ENCODE peak calls at places on chromosomes 12 and 14, in eight cellular contexts. D is trophoblast cell; B is WTC11; G is T-helper 9 cell; V is RWPE1; Z is lower lobe of right lung; J is PC-3; W is activated T-helper 9 cell treated with anti-CD3 and anti-CD28 coated beads, Interleukin-2, amount 50 U/mL, for 16 hours. N is an unnamed sample.

GRCh38 chr12:49335955-49336644 is 888 bp downstream of the C1QL4 start:
- DNase-seq in D (no peak), B (no peak), G (no peak), V (no peak), Z (no peak), J (no peak), W (no peak), N (no peak)

GRCh38 chr12:88836156-88836555 is 255.9 kb upstream of the KITLG start:
- DNase-seq in D (peak), B (no peak), G (no peak), V (no peak), Z (no peak), J (peak), W (no peak), N (no peak)

GRCh38 chr14:103391048-103391447 is 5.8 kb downstream of the MARK3 start:
- DNase-seq in D (peak), B (no peak), G (peak), V (peak), Z (no peak), J (peak), W (no peak), N (peak)

GRCh38 chr14:100554082-100554677 is 33.0 kb downstream of the BEGAIN start:
- DNase-seq in D (no peak), B (no peak), G (no peak), V (peak), Z (peak), J (no peak), W (no peak), N (no peak)

GRCh38 chr12:13075114-13075471 is 28.4 kb downstream of the GSG1 start:
- DNase-seq in D (peak), B (no peak), G (no peak), V (no peak), Z (no peak), J (no peak), W (no peak), N (no peak)

GRCh38 chr12:17079251-17079909 is 473.4 kb upstream of the LMO3 start:
- DNase-seq in D (no peak), B (no peak), G (no peak), V (no peak), Z (no peak), J (peak), W (no peak), N (no peak)

GRCh38 chr12:7155471-7156034 is 25.4 kb downstream of the CLSTN3 start:
- DNase-seq in D (peak), B (no peak), G (no peak), V (peak), Z (peak), J (peak), W (no peak), N (no peak)

GRCh38 chr12:87801860-87802720 is 227.1 kb downstream of the C12orf50 start:
- DNase-seq in D (no peak), B (no peak), G (no peak), V (peak), Z (no peak), J (peak), W (no peak), N (no peak)

GRCh38 chr14:59310644-59311043 is 122.2 kb downstream of the DAAM1 start:
- DNase-seq in D (no peak), B (no peak), G (no peak), V (no peak), Z (no peak), J (peak), W (no peak), N (no peak)

GRCh38 chr14:56195727-56196126 is 77.5 kb downstream of the PELI2 start:
- DNase-seq in D (no peak), B (no peak), G (no peak), V (no peak), Z (no peak), J (peak), W (no peak), N (no peak)

GRCh38 chr14:24231263-24232120 is 675 bp downstream of the NEDD8 start:
- DNase-seq in D (no peak), B (no peak), G (no peak), V (peak), Z (no peak), J (no peak), W (no peak), N (no peak)